ENCODE peak calls at places on chromosomes 5 and 9, in nine cellular contexts. X, K, P, W, R, Q, J, M and O are unnamed samples.

GRCh38 chr5:82165740-82166530 is 112.2 kb downstream of the RPS23 start:
- DNase-seq in R (peak), X (peak), W (peak), J (peak), P (peak), M (peak), K (no peak), Q (peak), O (peak)

GRCh38 chr9:129803679-129804065 is 688 bp downstream of the TOR1B start:
- DNase-seq in J (no peak), K (no peak), P (no peak), X (no peak), Q (no peak), R (no peak), W (no peak), M (no peak), O (no peak)

GRCh38 chr9:13278368-13279246 is 885 bp downstream of the MPDZ start:
- DNase-seq in P (peak), R (peak), X (peak), K (no peak), Q (no peak), M (peak), W (peak), J (peak), O (peak)

GRCh38 chr5:27548415-27548814 is 510.0 kb upstream of the CDH9 start:
- DNase-seq in K (no peak), Q (no peak), J (no peak), R (no peak), W (no peak), X (no peak), P (no peak), M (no peak), O (no peak)

GRCh38 chr9:127463891-127464290 is 12.6 kb downstream of the LRSAM1 start:
- DNase-seq in P (peak), K (no peak), W (no peak), J (peak), R (no peak), X (no peak), Q (no peak), M (no peak), O (no peak)

GRCh38 chr9:135960328-135961276 is 571 bp downstream of the UBAC1 start:
- DNase-seq in W (no peak), K (no peak), Q (no peak), R (peak), M (no peak), J (peak), X (no peak), P (no peak), O (peak)

GRCh38 chr5:132760043-132760420 is 12.8 kb downstream of the CCNI2 start:
- DNase-seq in M (no peak), Q (no peak), X (no peak), P (no peak), R (no peak), K (no peak), J (no peak), W (no peak), O (no peak)

GRCh38 chr9:124449381-124450151 is 685 bp upstream of the ADGRD2 start:
- DNase-seq in M (no peak), W (no peak), J (no peak), K (no peak), R (no peak), Q (no peak), X (no peak), P (no peak), O (no peak)

GRCh38 chr9:116686135-116686534 is 970 bp upstream of the TRIM32 start:
- DNase-seq in W (no peak), M (no peak), K (no peak), P (no peak), R (no peak), Q (no peak), X (no peak), J (no peak), O (no peak)

GRCh38 chr9:115855458-115856133 is 298.0 kb upstream of the PAPPA start:
- DNase-seq in Q (no peak), K (no peak), J (peak), X (no peak), M (no peak), R (no peak), P (no peak), W (no peak), O (no peak)

GRCh38 chr9:137369111-137369787 is 53.7 kb downstream of the EXD3 start:
- DNase-seq in Q (no peak), R (no peak), J (no peak), P (no peak), K (no peak), X (no peak), W (no peak), M (no peak), O (no peak)

GRCh38 chr5:91361055-91361701 is 21.9 kb downstream of the ARRDC3 start:
- DNase-seq in W (no peak), P (no peak), J (no peak), X (no peak), M (no peak), K (no peak), R (no peak), Q (no peak), O (no peak)

GRCh38 chr5:74801941-74802340 is 34.9 kb downstream of the NSA2 start:
- DNase-seq in M (no peak), P (no peak), W (no peak), X (no peak), J (peak), R (no peak), Q (no peak), K (no peak), O (no peak)

GRCh38 chr5:16866220-16866619 is 69.9 kb downstream of the MYO10 start:
- DNase-seq in J (no peak), Q (no peak), X (no peak), P (no peak), K (no peak), M (no peak), W (no peak), R (no peak), O (no peak)

GRCh38 chr9:133506653-133507038 is 18.1 kb downstream of the MYMK start:
- DNase-seq in M (no peak), P (peak), X (no peak), Q (peak), R (peak), J (peak), K (no peak), W (no peak), O (peak)

GRCh38 chr5:33423018-33423630 is 17.6 kb upstream of the TARS1 start:
- DNase-seq in W (peak), J (peak), M (no peak), K (no peak), X (no peak), Q (peak), P (no peak), R (no peak), O (no peak)

GRCh38 chr9:85166808-85167545 is 497.4 kb downstream of the NTRK2 start:
- DNase-seq in X (no peak), M (no peak), P (no peak), Q (no peak), W (no peak), R (no peak), J (no peak), K (no peak), O (no peak)

GRCh38 chr9:33374190-33374589 is 28.2 kb downstream of the AQP7 start:
- DNase-seq in J (no peak), K (no peak), P (no peak), Q (no peak), M (no peak), X (no peak), R (no peak), W (no peak), O (no peak)

GRCh38 chr5:10288600-10289213 is 19.0 kb downstream of the CMBL start:
- DNase-seq in X (no peak), J (no peak), R (peak), M (peak), W (peak), P (peak), Q (no peak), K (no peak), O (no peak)

GRCh38 chr9:109295475-109296110 is 25.3 kb downstream of the EPB41L4B start:
- DNase-seq in M (no peak), W (no peak), K (no peak), P (no peak), J (no peak), R (no peak), X (no peak), Q (no peak), O (no peak)

GRCh38 chr9:126357074-126357473 is 30.4 kb downstream of the MVB12B start:
- DNase-seq in X (no peak), P (no peak), K (no peak), Q (no peak), W (no peak), R (no peak), J (no peak), M (no peak), O (no peak)

GRCh38 chr9:129336601-129337286 is 158.7 kb upstream of the IER5L start:
- DNase-seq in X (no peak), Q (no peak), K (no peak), P (no peak), W (no peak), M (peak), R (peak), J (no peak), O (no peak)

GRCh38 chr9:129223551-129224208 is 45.6 kb upstream of the IER5L start:
- DNase-seq in Q (no peak), K (no peak), W (no peak), X (no peak), R (peak), J (no peak), P (no peak), M (no peak), O (no peak)

GRCh38 chr5:163498886-163499285 is 6.5 kb upstream of the MAT2B start:
- DNase-seq in P (no peak), X (no peak), M (no peak), R (no peak), W (no peak), K (no peak), Q (no peak), J (no peak), O (no peak)

GRCh38 chr5:15834596-15835245 is 334.7 kb downstream of the FBXL7 start:
- DNase-seq in M (no peak), Q (peak), K (no peak), P (no peak), W (no peak), J (peak), R (no peak), X (no peak), O (no peak)

GRCh38 chr5:66722653-66723052 is 126.5 kb downstream of the MAST4 start:
- DNase-seq in K (no peak), P (no peak), J (no peak), M (no peak), R (no peak), W (no peak), Q (no peak), X (no peak), O (no peak)

GRCh38 chr9:137534256-137535119 is 15.7 kb downstream of the PNPLA7 start:
- DNase-seq in R (peak), M (peak), Q (peak), W (no peak), K (no peak), P (no peak), X (no peak), J (peak), O (peak)